ENCODE peak calls at places on chromosomes 5 and 9, in four cellular contexts. One of them, this sample, is unnamed.

GRCh38 chr9:82930116-82930515 is 132.8 kb downstream of the RASEF start:
- DNase-seq in K562: no peak
- DNase-seq in H1: no peak
- DNase-seq in GM12878: no peak
- DNase-seq in this sample: no peak

GRCh38 chr5:72453260-72453775 is 53.9 kb downstream of the ZNF366 start:
- DNase-seq in K562: no peak
- DNase-seq in H1: no peak
- DNase-seq in GM12878: no peak
- DNase-seq in this sample: no peak

GRCh38 chr5:77311217-77311571 is 100.7 kb downstream of the PDE8B start:
- DNase-seq in K562: no peak
- DNase-seq in H1: no peak
- DNase-seq in GM12878: no peak
- DNase-seq in this sample: no peak

GRCh38 chr5:92769986-92770385 is 811.0 kb downstream of the NR2F1-AS1 start:
- DNase-seq in K562: no peak
- DNase-seq in H1: no peak
- DNase-seq in GM12878: no peak
- DNase-seq in this sample: no peak

GRCh38 chr5:115432691-115433090 is 111.9 kb downstream of the FEM1C start:
- DNase-seq in K562: no peak
- DNase-seq in H1: no peak
- DNase-seq in GM12878: no peak
- DNase-seq in this sample: no peak

GRCh38 chr5:83715316-83716060 is 5.2 kb downstream of the HAPLN1 start:
- DNase-seq in K562: no peak
- DNase-seq in H1: no peak
- DNase-seq in GM12878: no peak
- DNase-seq in this sample: no peak

GRCh38 chr9:106726070-106726815 is 136.7 kb upstream of the ZNF462 start:
- DNase-seq in K562: no peak
- DNase-seq in H1: no peak
- DNase-seq in GM12878: no peak
- DNase-seq in this sample: no peak

GRCh38 chr5:150538007-150538917 is 30.3 kb downstream of the NDST1 start:
- DNase-seq in K562: no peak
- DNase-seq in H1: no peak
- DNase-seq in GM12878: no peak
- DNase-seq in this sample: no peak

GRCh38 chr5:53601570-53601969 is 41.1 kb downstream of the NDUFS4 start:
- DNase-seq in K562: no peak
- DNase-seq in H1: no peak
- DNase-seq in GM12878: no peak
- DNase-seq in this sample: peak

GRCh38 chr5:81787843-81788242 is 36.9 kb upstream of the SSBP2 start:
- DNase-seq in K562: no peak
- DNase-seq in H1: peak
- DNase-seq in GM12878: no peak
- DNase-seq in this sample: no peak

DNA sequence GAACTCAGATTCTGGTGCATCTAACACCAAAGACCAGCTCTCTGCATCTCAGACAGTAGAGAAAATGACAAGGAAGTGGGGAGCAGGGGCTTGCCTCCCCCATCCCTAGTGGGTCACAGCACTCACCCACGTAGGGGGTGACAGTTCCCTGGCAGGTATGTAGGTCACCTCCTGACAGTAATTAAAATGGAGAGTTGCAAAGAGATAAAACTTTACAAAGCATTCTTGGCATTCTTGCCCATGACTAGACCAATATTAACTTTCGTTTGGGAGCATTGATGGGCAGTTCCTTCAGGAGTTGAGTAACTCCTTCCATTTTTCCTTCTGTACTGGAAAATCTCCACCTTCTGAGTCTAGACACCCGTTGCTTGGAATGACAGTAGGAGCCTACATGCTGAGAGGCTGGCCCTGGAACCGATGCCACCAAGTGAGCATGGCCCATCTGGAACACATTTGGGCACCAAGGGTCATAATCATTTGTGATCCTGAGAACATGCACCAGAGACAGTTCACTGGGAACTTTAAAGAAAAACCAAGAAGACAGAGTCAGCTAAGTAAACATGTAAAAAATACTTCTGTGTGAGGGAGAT is 81.5 kb upstream of the MSX2 start:
- DNase-seq in K562: no peak
- DNase-seq in H1: no peak
- DNase-seq in GM12878: no peak
- DNase-seq in this sample: no peak
- TF ChIP-seq BRCA1 in K562: no peak
- TF ChIP-seq BRCA1 in H1: no peak
- TF ChIP-seq BRCA1 in GM12878: no peak
- TF ChIP-seq BRCA1 in this sample: no peak

GRCh38 chr9:89601856-89602562 is 2.8 kb upstream of the GADD45G start:
- DNase-seq in K562: no peak
- DNase-seq in H1: peak
- DNase-seq in GM12878: no peak
- DNase-seq in this sample: no peak

GRCh38 chr9:89604463-89605180 is at the start of gene GADD45G:
- DNase-seq in K562: peak
- DNase-seq in H1: peak
- DNase-seq in GM12878: no peak
- DNase-seq in this sample: no peak

GRCh38 chr9:89602978-89603628 is 1.7 kb upstream of the GADD45G start:
- DNase-seq in K562: peak
- DNase-seq in H1: peak
- DNase-seq in GM12878: peak
- DNase-seq in this sample: peak

GRCh38 chr9:89605181-89606048 is 603 bp downstream of the GADD45G start:
- DNase-seq in K562: peak
- DNase-seq in H1: peak
- DNase-seq in GM12878: no peak
- DNase-seq in this sample: no peak

DNA sequence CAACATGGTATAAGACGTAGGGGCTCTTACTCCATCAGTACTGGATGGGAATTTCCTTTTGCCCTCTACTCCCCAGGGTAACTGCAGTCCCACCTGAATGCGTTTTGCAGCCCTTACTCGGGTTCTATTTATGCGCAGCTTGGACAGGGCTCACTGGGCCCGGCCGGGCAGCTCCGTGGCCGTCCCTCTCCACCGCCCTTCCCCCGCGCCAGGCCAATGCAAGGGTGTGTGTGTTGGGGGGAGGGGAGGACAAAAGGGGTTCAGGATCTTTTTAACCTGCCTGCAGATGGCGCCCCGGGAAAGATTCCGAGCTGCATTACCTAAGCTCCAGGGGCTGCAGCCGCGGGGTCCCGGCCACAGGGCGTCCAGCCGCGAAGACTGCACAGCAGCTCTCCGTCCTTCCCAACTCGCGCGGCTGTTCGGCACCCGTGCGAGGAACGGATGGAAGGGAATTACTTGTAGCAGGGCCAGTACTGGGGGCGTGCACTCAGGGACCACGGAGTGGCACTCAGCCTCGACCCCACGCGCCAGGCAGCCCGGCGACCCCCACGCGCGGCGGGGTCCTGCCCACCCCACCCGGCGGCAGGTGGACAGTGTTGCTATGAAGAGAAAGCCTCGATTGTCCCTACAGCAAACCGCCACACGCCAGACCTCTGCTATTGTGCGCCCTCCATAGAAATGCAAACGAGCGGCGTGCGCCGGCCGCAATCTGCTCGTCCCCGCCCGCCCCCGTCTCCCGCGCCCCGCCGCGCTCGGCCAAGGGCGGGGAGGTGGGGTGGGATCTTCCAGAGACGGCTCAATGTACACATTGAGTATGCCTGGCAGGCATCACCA is 966 bp upstream of the GADD45G start:
- DNase-seq in K562: peak
- DNase-seq in H1: peak
- DNase-seq in GM12878: no peak
- DNase-seq in this sample: peak
- TF ChIP-seq BRCA1 in K562: no peak
- TF ChIP-seq BRCA1 in H1: no peak
- TF ChIP-seq BRCA1 in GM12878: no peak
- TF ChIP-seq BRCA1 in this sample: no peak

DNA sequence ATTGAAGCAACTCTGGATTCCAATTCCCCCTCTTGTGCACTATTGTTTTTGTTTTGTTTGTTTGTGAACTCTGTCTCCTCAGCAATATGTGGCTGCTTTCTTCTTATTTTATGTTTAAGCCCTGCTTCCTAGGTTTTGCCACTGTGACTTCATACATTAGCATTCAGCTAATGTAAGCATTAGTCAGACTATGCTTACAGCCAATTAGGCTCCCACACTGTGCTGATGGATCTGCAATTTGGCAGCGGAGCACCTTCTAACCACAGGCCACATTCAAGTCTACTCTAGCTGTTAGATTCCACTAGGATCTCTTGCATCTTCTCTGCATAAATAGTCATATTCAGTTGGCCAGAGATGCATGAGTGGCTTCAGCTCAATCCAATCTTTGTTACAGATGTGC is 9.6 kb upstream of the BICD2 start:
- DNase-seq in K562: no peak
- DNase-seq in H1: no peak
- DNase-seq in GM12878: no peak
- DNase-seq in this sample: no peak
- TF ChIP-seq BRCA1 in K562: no peak
- TF ChIP-seq BRCA1 in H1: no peak
- TF ChIP-seq BRCA1 in GM12878: no peak
- TF ChIP-seq BRCA1 in this sample: no peak

GRCh38 chr5:103513696-103514095 is 48.9 kb downstream of the NUDT12 start:
- DNase-seq in K562: no peak
- DNase-seq in H1: no peak
- DNase-seq in GM12878: no peak
- DNase-seq in this sample: no peak
- TF ChIP-seq BRCA1 in K562: no peak
- TF ChIP-seq BRCA1 in H1: no peak
- TF ChIP-seq BRCA1 in GM12878: no peak
- TF ChIP-seq BRCA1 in this sample: no peak

GRCh38 chr5:169803077-169803981 is 166.3 kb downstream of the DOCK2 start:
- DNase-seq in K562: peak
- DNase-seq in H1: no peak
- DNase-seq in GM12878: no peak
- DNase-seq in this sample: no peak
- TF ChIP-seq BRCA1 in K562: no peak
- TF ChIP-seq BRCA1 in H1: no peak
- TF ChIP-seq BRCA1 in GM12878: no peak
- TF ChIP-seq BRCA1 in this sample: no peak

GRCh38 chr5:36769129-36769528 is 107.4 kb upstream of the NIPBL start:
- DNase-seq in K562: no peak
- DNase-seq in H1: no peak
- DNase-seq in GM12878: no peak
- DNase-seq in this sample: no peak

GRCh38 chr5:36768450-36768849 is 108.1 kb upstream of the NIPBL start:
- DNase-seq in K562: no peak
- DNase-seq in H1: no peak
- DNase-seq in GM12878: no peak
- DNase-seq in this sample: no peak

GRCh38 chr5:36759117-36759516 is 117.5 kb upstream of the NIPBL start:
- DNase-seq in K562: no peak
- DNase-seq in H1: no peak
- DNase-seq in GM12878: no peak
- DNase-seq in this sample: no peak

DNA sequence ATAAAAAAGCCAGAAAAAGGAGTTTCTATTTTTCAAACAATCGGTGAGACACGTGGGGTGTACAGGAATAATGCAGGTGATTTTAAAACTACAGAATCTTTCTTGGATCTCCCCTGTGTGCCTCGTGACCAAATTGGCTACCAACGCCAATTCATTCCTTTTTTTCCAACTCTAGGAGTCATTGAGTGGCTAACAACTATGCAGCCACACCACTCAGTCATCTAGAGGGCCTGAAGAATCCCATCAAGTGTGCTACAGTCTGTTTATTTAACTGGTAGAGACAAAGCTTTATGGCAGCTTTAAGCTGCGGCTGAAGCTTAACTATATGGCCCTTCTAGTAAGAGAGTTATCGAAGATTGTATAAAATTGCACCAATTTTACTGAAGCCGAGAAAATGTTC is 113.1 kb upstream of the NIPBL start:
- DNase-seq in K562: no peak
- DNase-seq in H1: no peak
- DNase-seq in GM12878: no peak
- DNase-seq in this sample: no peak
- TF ChIP-seq BRCA1 in K562: no peak
- TF ChIP-seq BRCA1 in H1: no peak
- TF ChIP-seq BRCA1 in GM12878: no peak
- TF ChIP-seq BRCA1 in this sample: no peak

GRCh38 chr5:170302729-170303501 is 5.3 kb upstream of the LCP2 start:
- DNase-seq in K562: peak
- DNase-seq in H1: no peak
- DNase-seq in GM12878: peak
- DNase-seq in this sample: no peak
- TF ChIP-seq BRCA1 in K562: peak
- TF ChIP-seq BRCA1 in H1: no peak
- TF ChIP-seq BRCA1 in GM12878: no peak
- TF ChIP-seq BRCA1 in this sample: no peak

GRCh38 chr5:109997191-109997590 is 307.5 kb downstream of the MAN2A1 start:
- DNase-seq in K562: no peak
- DNase-seq in H1: no peak
- DNase-seq in GM12878: no peak
- DNase-seq in this sample: no peak

GRCh38 chr5:109990723-109991359 is 301.1 kb downstream of the MAN2A1 start:
- DNase-seq in K562: no peak
- DNase-seq in H1: no peak
- DNase-seq in GM12878: no peak
- DNase-seq in this sample: no peak

GRCh38 chr5:109996246-109996645 is 306.5 kb downstream of the MAN2A1 start:
- DNase-seq in K562: no peak
- DNase-seq in H1: no peak
- DNase-seq in GM12878: no peak
- DNase-seq in this sample: no peak

GRCh38 chr5:109992264-109992915 is 302.7 kb downstream of the MAN2A1 start:
- DNase-seq in K562: no peak
- DNase-seq in H1: no peak
- DNase-seq in GM12878: no peak
- DNase-seq in this sample: no peak

DNA sequence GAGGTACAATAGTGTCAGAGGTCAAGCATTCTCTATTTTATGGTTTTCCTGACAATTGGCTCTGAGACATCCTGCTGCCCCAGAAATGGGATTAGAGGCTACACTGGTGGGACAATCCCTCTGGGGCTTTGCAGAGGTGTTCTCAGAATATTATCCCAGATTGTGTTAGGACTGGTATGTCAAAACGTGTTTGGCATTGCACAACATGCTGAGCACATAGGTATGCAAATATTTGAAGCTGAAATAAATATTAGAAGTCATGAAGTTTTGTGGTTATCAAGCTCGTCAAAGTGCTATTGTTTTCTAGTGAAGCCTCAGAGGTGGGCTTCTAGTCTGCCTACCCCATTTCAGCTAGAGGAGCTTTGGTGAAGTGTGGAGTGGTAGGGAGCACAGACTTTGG is 304.4 kb downstream of the MAN2A1 start:
- DNase-seq in K562: no peak
- DNase-seq in H1: no peak
- DNase-seq in GM12878: no peak
- DNase-seq in this sample: no peak
- TF ChIP-seq BRCA1 in K562: no peak
- TF ChIP-seq BRCA1 in H1: no peak
- TF ChIP-seq BRCA1 in GM12878: no peak
- TF ChIP-seq BRCA1 in this sample: no peak